ENCODE peak calls at places on chromosomes 3 and 15, in ten cellular contexts. One of them, this sample, is unnamed.

GRCh38 chr15:55270301-55270700 is 19.3 kb downstream of the RAB27A start:
- DNase-seq in T-cell: no peak
- DNase-seq in NCI-H524: no peak
- DNase-seq in central memory CD4-positive, alpha-beta T cell: no peak
- DNase-seq in NCI-H2171: no peak
- DNase-seq in Kasumi-1: no peak
- DNase-seq in AG10803: peak
- DNase-seq in SW 1271: no peak
- DNase-seq in stimulated activated CD8-positive, alpha-beta memory T cell treated with anti-CD3 and anti-CD28 coated beads, Interleukin-7, amount 100 ng/mL, for 1 hour: no peak
- DNase-seq in RWPE2: no peak
- DNase-seq in this sample: no peak

GRCh38 chr3:176872771-176873209 is 324.5 kb downstream of the TBL1XR1 start:
- DNase-seq in central memory CD4-positive, alpha-beta T cell: peak
- DNase-seq in RWPE2: no peak
- DNase-seq in T-cell: peak
- DNase-seq in Kasumi-1: peak
- DNase-seq in SW 1271: no peak
- DNase-seq in NCI-H2171: peak
- DNase-seq in stimulated activated CD8-positive, alpha-beta memory T cell treated with anti-CD3 and anti-CD28 coated beads, Interleukin-7, amount 100 ng/mL, for 1 hour: no peak
- DNase-seq in AG10803: peak
- DNase-seq in NCI-H524: peak
- DNase-seq in this sample: peak

GRCh38 chr3:20575153-20575552 is 389.1 kb upstream of the SGO1 start:
- DNase-seq in stimulated activated CD8-positive, alpha-beta memory T cell treated with anti-CD3 and anti-CD28 coated beads, Interleukin-7, amount 100 ng/mL, for 1 hour: no peak
- DNase-seq in NCI-H2171: no peak
- DNase-seq in Kasumi-1: no peak
- DNase-seq in RWPE2: no peak
- DNase-seq in T-cell: no peak
- DNase-seq in NCI-H524: no peak
- DNase-seq in SW 1271: peak
- DNase-seq in central memory CD4-positive, alpha-beta T cell: no peak
- DNase-seq in AG10803: peak
- DNase-seq in this sample: peak

GRCh38 chr15:62874933-62875625 is 167.5 kb upstream of the TPM1 start:
- DNase-seq in central memory CD4-positive, alpha-beta T cell: no peak
- DNase-seq in Kasumi-1: no peak
- DNase-seq in SW 1271: no peak
- DNase-seq in stimulated activated CD8-positive, alpha-beta memory T cell treated with anti-CD3 and anti-CD28 coated beads, Interleukin-7, amount 100 ng/mL, for 1 hour: no peak
- DNase-seq in RWPE2: no peak
- DNase-seq in NCI-H524: no peak
- DNase-seq in T-cell: no peak
- DNase-seq in NCI-H2171: no peak
- DNase-seq in AG10803: no peak
- DNase-seq in this sample: peak

GRCh38 chr15:70519616-70520015 is 243.7 kb downstream of the UACA start:
- DNase-seq in SW 1271: no peak
- DNase-seq in NCI-H2171: no peak
- DNase-seq in NCI-H524: peak
- DNase-seq in RWPE2: peak
- DNase-seq in stimulated activated CD8-positive, alpha-beta memory T cell treated with anti-CD3 and anti-CD28 coated beads, Interleukin-7, amount 100 ng/mL, for 1 hour: no peak
- DNase-seq in T-cell: no peak
- DNase-seq in AG10803: no peak
- DNase-seq in central memory CD4-positive, alpha-beta T cell: no peak
- DNase-seq in Kasumi-1: no peak
- DNase-seq in this sample: no peak

GRCh38 chr3:107063351-107063750 is 313.9 kb upstream of the CCDC54 start:
- DNase-seq in NCI-H524: no peak
- DNase-seq in T-cell: no peak
- DNase-seq in RWPE2: no peak
- DNase-seq in Kasumi-1: no peak
- DNase-seq in SW 1271: no peak
- DNase-seq in stimulated activated CD8-positive, alpha-beta memory T cell treated with anti-CD3 and anti-CD28 coated beads, Interleukin-7, amount 100 ng/mL, for 1 hour: no peak
- DNase-seq in AG10803: no peak
- DNase-seq in NCI-H2171: no peak
- DNase-seq in central memory CD4-positive, alpha-beta T cell: no peak
- DNase-seq in this sample: no peak

GRCh38 chr3:126472277-126473006 is 3.2 kb downstream of the ZXDC start:
- DNase-seq in AG10803: peak
- DNase-seq in Kasumi-1: peak
- DNase-seq in RWPE2: peak
- DNase-seq in T-cell: no peak
- DNase-seq in NCI-H524: peak
- DNase-seq in NCI-H2171: no peak
- DNase-seq in SW 1271: no peak
- DNase-seq in central memory CD4-positive, alpha-beta T cell: no peak
- DNase-seq in stimulated activated CD8-positive, alpha-beta memory T cell treated with anti-CD3 and anti-CD28 coated beads, Interleukin-7, amount 100 ng/mL, for 1 hour: no peak
- DNase-seq in this sample: peak

GRCh38 chr3:189186093-189186492 is 14.3 kb downstream of the TPRG1 start:
- DNase-seq in central memory CD4-positive, alpha-beta T cell: no peak
- DNase-seq in SW 1271: no peak
- DNase-seq in Kasumi-1: no peak
- DNase-seq in AG10803: peak
- DNase-seq in NCI-H524: no peak
- DNase-seq in T-cell: no peak
- DNase-seq in NCI-H2171: no peak
- DNase-seq in RWPE2: no peak
- DNase-seq in stimulated activated CD8-positive, alpha-beta memory T cell treated with anti-CD3 and anti-CD28 coated beads, Interleukin-7, amount 100 ng/mL, for 1 hour: no peak
- DNase-seq in this sample: peak

GRCh38 chr3:60182697-60183096 is 1068.6 kb downstream of the FHIT start:
- DNase-seq in AG10803: no peak
- DNase-seq in Kasumi-1: no peak
- DNase-seq in NCI-H524: no peak
- DNase-seq in SW 1271: no peak
- DNase-seq in stimulated activated CD8-positive, alpha-beta memory T cell treated with anti-CD3 and anti-CD28 coated beads, Interleukin-7, amount 100 ng/mL, for 1 hour: no peak
- DNase-seq in T-cell: no peak
- DNase-seq in central memory CD4-positive, alpha-beta T cell: no peak
- DNase-seq in NCI-H2171: no peak
- DNase-seq in RWPE2: no peak
- DNase-seq in this sample: no peak

GRCh38 chr3:196969660-196970546 is 1.3 kb upstream of the PIGZ start:
- DNase-seq in SW 1271: no peak
- DNase-seq in stimulated activated CD8-positive, alpha-beta memory T cell treated with anti-CD3 and anti-CD28 coated beads, Interleukin-7, amount 100 ng/mL, for 1 hour: peak
- DNase-seq in Kasumi-1: peak
- DNase-seq in AG10803: peak
- DNase-seq in NCI-H524: peak
- DNase-seq in T-cell: peak
- DNase-seq in NCI-H2171: peak
- DNase-seq in central memory CD4-positive, alpha-beta T cell: peak
- DNase-seq in RWPE2: no peak
- DNase-seq in this sample: peak

GRCh38 chr3:63349583-63350177 is 71.6 kb downstream of the SYNPR start:
- DNase-seq in AG10803: peak
- DNase-seq in T-cell: no peak
- DNase-seq in SW 1271: no peak
- DNase-seq in NCI-H2171: peak
- DNase-seq in RWPE2: no peak
- DNase-seq in Kasumi-1: peak
- DNase-seq in central memory CD4-positive, alpha-beta T cell: no peak
- DNase-seq in stimulated activated CD8-positive, alpha-beta memory T cell treated with anti-CD3 and anti-CD28 coated beads, Interleukin-7, amount 100 ng/mL, for 1 hour: no peak
- DNase-seq in NCI-H524: peak
- DNase-seq in this sample: peak

GRCh38 chr15:70535955-70536338 is 227.4 kb downstream of the UACA start:
- DNase-seq in SW 1271: no peak
- DNase-seq in RWPE2: peak
- DNase-seq in T-cell: no peak
- DNase-seq in central memory CD4-positive, alpha-beta T cell: no peak
- DNase-seq in Kasumi-1: no peak
- DNase-seq in NCI-H524: no peak
- DNase-seq in AG10803: no peak
- DNase-seq in stimulated activated CD8-positive, alpha-beta memory T cell treated with anti-CD3 and anti-CD28 coated beads, Interleukin-7, amount 100 ng/mL, for 1 hour: no peak
- DNase-seq in NCI-H2171: no peak
- DNase-seq in this sample: no peak

GRCh38 chr15:53328341-53328740 is 431.1 kb downstream of the WDR72 start:
- DNase-seq in central memory CD4-positive, alpha-beta T cell: no peak
- DNase-seq in SW 1271: no peak
- DNase-seq in NCI-H524: no peak
- DNase-seq in NCI-H2171: no peak
- DNase-seq in T-cell: no peak
- DNase-seq in AG10803: no peak
- DNase-seq in RWPE2: no peak
- DNase-seq in stimulated activated CD8-positive, alpha-beta memory T cell treated with anti-CD3 and anti-CD28 coated beads, Interleukin-7, amount 100 ng/mL, for 1 hour: no peak
- DNase-seq in Kasumi-1: peak
- DNase-seq in this sample: no peak

GRCh38 chr3:126998728-126999127 is 15.8 kb downstream of the PLXNA1 start:
- DNase-seq in central memory CD4-positive, alpha-beta T cell: no peak
- DNase-seq in T-cell: no peak
- DNase-seq in RWPE2: no peak
- DNase-seq in AG10803: no peak
- DNase-seq in NCI-H524: peak
- DNase-seq in stimulated activated CD8-positive, alpha-beta memory T cell treated with anti-CD3 and anti-CD28 coated beads, Interleukin-7, amount 100 ng/mL, for 1 hour: no peak
- DNase-seq in Kasumi-1: no peak
- DNase-seq in NCI-H2171: no peak
- DNase-seq in SW 1271: no peak
- DNase-seq in this sample: no peak

GRCh38 chr15:41554401-41554800 is 4.6 kb upstream of the TYRO3 start:
- DNase-seq in SW 1271: no peak
- DNase-seq in NCI-H524: no peak
- DNase-seq in NCI-H2171: no peak
- DNase-seq in Kasumi-1: no peak
- DNase-seq in T-cell: no peak
- DNase-seq in central memory CD4-positive, alpha-beta T cell: no peak
- DNase-seq in stimulated activated CD8-positive, alpha-beta memory T cell treated with anti-CD3 and anti-CD28 coated beads, Interleukin-7, amount 100 ng/mL, for 1 hour: no peak
- DNase-seq in RWPE2: no peak
- DNase-seq in AG10803: no peak
- DNase-seq in this sample: no peak

GRCh38 chr3:192038726-192039125 is 577.8 kb downstream of the PYDC2 start:
- DNase-seq in NCI-H524: no peak
- DNase-seq in NCI-H2171: no peak
- DNase-seq in Kasumi-1: no peak
- DNase-seq in AG10803: no peak
- DNase-seq in central memory CD4-positive, alpha-beta T cell: no peak
- DNase-seq in T-cell: no peak
- DNase-seq in SW 1271: no peak
- DNase-seq in stimulated activated CD8-positive, alpha-beta memory T cell treated with anti-CD3 and anti-CD28 coated beads, Interleukin-7, amount 100 ng/mL, for 1 hour: no peak
- DNase-seq in RWPE2: no peak
- DNase-seq in this sample: no peak

GRCh38 chr3:32401541-32402052 is 9.9 kb downstream of the CMTM7 start:
- DNase-seq in RWPE2: no peak
- DNase-seq in T-cell: peak
- DNase-seq in central memory CD4-positive, alpha-beta T cell: peak
- DNase-seq in stimulated activated CD8-positive, alpha-beta memory T cell treated with anti-CD3 and anti-CD28 coated beads, Interleukin-7, amount 100 ng/mL, for 1 hour: no peak
- DNase-seq in Kasumi-1: peak
- DNase-seq in AG10803: peak
- DNase-seq in NCI-H2171: peak
- DNase-seq in NCI-H524: peak
- DNase-seq in SW 1271: peak
- DNase-seq in this sample: peak

GRCh38 chr3:159432721-159433300 is 555.8 kb upstream of the IL12A start:
- DNase-seq in AG10803: no peak
- DNase-seq in central memory CD4-positive, alpha-beta T cell: no peak
- DNase-seq in NCI-H524: no peak
- DNase-seq in Kasumi-1: no peak
- DNase-seq in T-cell: no peak
- DNase-seq in SW 1271: no peak
- DNase-seq in RWPE2: no peak
- DNase-seq in NCI-H2171: no peak
- DNase-seq in stimulated activated CD8-positive, alpha-beta memory T cell treated with anti-CD3 and anti-CD28 coated beads, Interleukin-7, amount 100 ng/mL, for 1 hour: no peak
- DNase-seq in this sample: no peak

GRCh38 chr3:133940536-133940935 is 44.9 kb upstream of the RAB6B start:
- DNase-seq in NCI-H2171: no peak
- DNase-seq in Kasumi-1: no peak
- DNase-seq in SW 1271: no peak
- DNase-seq in AG10803: no peak
- DNase-seq in RWPE2: no peak
- DNase-seq in NCI-H524: no peak
- DNase-seq in T-cell: no peak
- DNase-seq in stimulated activated CD8-positive, alpha-beta memory T cell treated with anti-CD3 and anti-CD28 coated beads, Interleukin-7, amount 100 ng/mL, for 1 hour: no peak
- DNase-seq in central memory CD4-positive, alpha-beta T cell: no peak
- DNase-seq in this sample: no peak

GRCh38 chr3:42148982-42149432 is 57.9 kb downstream of the TRAK1 start:
- DNase-seq in Kasumi-1: no peak
- DNase-seq in RWPE2: no peak
- DNase-seq in central memory CD4-positive, alpha-beta T cell: no peak
- DNase-seq in NCI-H524: peak
- DNase-seq in stimulated activated CD8-positive, alpha-beta memory T cell treated with anti-CD3 and anti-CD28 coated beads, Interleukin-7, amount 100 ng/mL, for 1 hour: no peak
- DNase-seq in T-cell: no peak
- DNase-seq in AG10803: peak
- DNase-seq in SW 1271: no peak
- DNase-seq in NCI-H2171: no peak
- DNase-seq in this sample: peak

GRCh38 chr3:141846050-141846433 is 30.4 kb upstream of the ATP1B3 start:
- DNase-seq in AG10803: no peak
- DNase-seq in Kasumi-1: no peak
- DNase-seq in NCI-H2171: no peak
- DNase-seq in T-cell: no peak
- DNase-seq in SW 1271: no peak
- DNase-seq in RWPE2: no peak
- DNase-seq in stimulated activated CD8-positive, alpha-beta memory T cell treated with anti-CD3 and anti-CD28 coated beads, Interleukin-7, amount 100 ng/mL, for 1 hour: no peak
- DNase-seq in central memory CD4-positive, alpha-beta T cell: no peak
- DNase-seq in NCI-H524: no peak
- DNase-seq in this sample: no peak

GRCh38 chr3:38634133-38634532 is 15.4 kb downstream of the SCN5A start:
- DNase-seq in central memory CD4-positive, alpha-beta T cell: no peak
- DNase-seq in Kasumi-1: no peak
- DNase-seq in stimulated activated CD8-positive, alpha-beta memory T cell treated with anti-CD3 and anti-CD28 coated beads, Interleukin-7, amount 100 ng/mL, for 1 hour: no peak
- DNase-seq in RWPE2: no peak
- DNase-seq in SW 1271: peak
- DNase-seq in T-cell: no peak
- DNase-seq in NCI-H2171: no peak
- DNase-seq in NCI-H524: no peak
- DNase-seq in AG10803: peak
- DNase-seq in this sample: peak

GRCh38 chr15:39133201-39133600 is 447.7 kb upstream of the THBS1 start:
- DNase-seq in RWPE2: no peak
- DNase-seq in Kasumi-1: no peak
- DNase-seq in NCI-H524: no peak
- DNase-seq in stimulated activated CD8-positive, alpha-beta memory T cell treated with anti-CD3 and anti-CD28 coated beads, Interleukin-7, amount 100 ng/mL, for 1 hour: no peak
- DNase-seq in SW 1271: no peak
- DNase-seq in AG10803: peak
- DNase-seq in central memory CD4-positive, alpha-beta T cell: no peak
- DNase-seq in T-cell: no peak
- DNase-seq in NCI-H2171: no peak
- DNase-seq in this sample: peak

GRCh38 chr3:171173732-171174131 is 147.2 kb upstream of the SLC2A2 start:
- DNase-seq in Kasumi-1: peak
- DNase-seq in NCI-H2171: no peak
- DNase-seq in AG10803: no peak
- DNase-seq in NCI-H524: no peak
- DNase-seq in central memory CD4-positive, alpha-beta T cell: no peak
- DNase-seq in T-cell: no peak
- DNase-seq in SW 1271: no peak
- DNase-seq in stimulated activated CD8-positive, alpha-beta memory T cell treated with anti-CD3 and anti-CD28 coated beads, Interleukin-7, amount 100 ng/mL, for 1 hour: no peak
- DNase-seq in RWPE2: no peak
- DNase-seq in this sample: no peak

GRCh38 chr3:107928084-107928445 is 162.8 kb downstream of the CD47 start:
- DNase-seq in T-cell: peak
- DNase-seq in Kasumi-1: no peak
- DNase-seq in AG10803: peak
- DNase-seq in stimulated activated CD8-positive, alpha-beta memory T cell treated with anti-CD3 and anti-CD28 coated beads, Interleukin-7, amount 100 ng/mL, for 1 hour: no peak
- DNase-seq in NCI-H524: peak
- DNase-seq in RWPE2: no peak
- DNase-seq in SW 1271: no peak
- DNase-seq in central memory CD4-positive, alpha-beta T cell: no peak
- DNase-seq in NCI-H2171: peak
- DNase-seq in this sample: peak

GRCh38 chr3:100496711-100497261 is 4.4 kb downstream of the TMEM45A start:
- DNase-seq in SW 1271: peak
- DNase-seq in central memory CD4-positive, alpha-beta T cell: no peak
- DNase-seq in NCI-H2171: no peak
- DNase-seq in stimulated activated CD8-positive, alpha-beta memory T cell treated with anti-CD3 and anti-CD28 coated beads, Interleukin-7, amount 100 ng/mL, for 1 hour: no peak
- DNase-seq in RWPE2: no peak
- DNase-seq in T-cell: no peak
- DNase-seq in Kasumi-1: no peak
- DNase-seq in NCI-H524: no peak
- DNase-seq in AG10803: peak
- DNase-seq in this sample: peak

GRCh38 chr15:85706779-85707518 is 87.8 kb downstream of the KLHL25 start:
- DNase-seq in central memory CD4-positive, alpha-beta T cell: peak
- DNase-seq in T-cell: no peak
- DNase-seq in NCI-H524: no peak
- DNase-seq in Kasumi-1: peak
- DNase-seq in stimulated activated CD8-positive, alpha-beta memory T cell treated with anti-CD3 and anti-CD28 coated beads, Interleukin-7, amount 100 ng/mL, for 1 hour: no peak
- DNase-seq in SW 1271: no peak
- DNase-seq in NCI-H2171: no peak
- DNase-seq in AG10803: peak
- DNase-seq in RWPE2: no peak
- DNase-seq in this sample: peak

GRCh38 chr15:19956124-19956796 is 585.3 kb downstream of the GOLGA6L6 start:
- DNase-seq in central memory CD4-positive, alpha-beta T cell: no peak
- DNase-seq in SW 1271: no peak
- DNase-seq in Kasumi-1: no peak
- DNase-seq in stimulated activated CD8-positive, alpha-beta memory T cell treated with anti-CD3 and anti-CD28 coated beads, Interleukin-7, amount 100 ng/mL, for 1 hour: no peak
- DNase-seq in NCI-H2171: no peak
- DNase-seq in T-cell: no peak
- DNase-seq in AG10803: no peak
- DNase-seq in NCI-H524: no peak
- DNase-seq in RWPE2: no peak
- DNase-seq in this sample: no peak

This sample was measured in fibroblast of villous mesenchyme.